ENCODE peak calls at places on chromosomes 13 and 19, in four cellular contexts. U, L, W and V are unnamed samples.

GRCh38 chr13:53743906-53744305 is 715.3 kb downstream of the OLFM4 start:
- DNase-seq in W (no peak), L (peak; percentile 18), U (no peak), V (no peak)

GRCh38 chr13:35923347-35923746 is 207.8 kb downstream of the DCLK1 start:
- DNase-seq in L (no peak), U (no peak), W (no peak), V (no peak)

GRCh38 chr19:7705387-7706187 is 3.7 kb upstream of the FCER2 start:
- DNase-seq in W (peak; percentile 71), U (peak; percentile 35), L (no peak), V (no peak)

GRCh38 chr13:67186985-67187569 is 43.1 kb downstream of the PCDH9 start:
- DNase-seq in W (no peak), U (no peak), L (peak; percentile 30), V (no peak)

GRCh38 chr13:104779311-104779710 is 1713.1 kb upstream of the SLC10A2 start:
- DNase-seq in U (no peak), L (peak; percentile 21), W (no peak), V (no peak)

GRCh38 chr13:91133941-91134772 is 213.3 kb upstream of the MIR17HG start:
- DNase-seq in U (no peak), W (peak; percentile 88), L (peak; percentile 60), V (peak; percentile 28)

GRCh38 chr19:50377051-50377441 is 789 bp downstream of the NR1H2 start:
- DNase-seq in U (peak; percentile 47), W (peak; percentile 82), L (no peak), V (peak; percentile 47)

GRCh38 chr19:47013041-47013517 is 6.6 kb upstream of the NPAS1 start:
- DNase-seq in U (peak; percentile 66), L (peak; percentile 86), W (peak; percentile 43), V (peak; percentile 85)

GRCh38 chr13:101631403-101631802 is 178.9 kb downstream of the ITGBL1 start:
- DNase-seq in U (no peak), L (no peak), W (no peak), V (no peak)

GRCh38 chr13:32033744-32034143 is 2.2 kb downstream of the FRY start:
- DNase-seq in U (no peak), W (no peak), L (no peak), V (no peak)

GRCh38 chr13:32246468-32246867 is 68.7 kb downstream of the ZAR1L start:
- DNase-seq in W (peak; percentile 59), L (peak; percentile 83), U (no peak), V (peak; percentile 62)

GRCh38 chr13:86402500-86402899 is 603.3 kb upstream of the SLITRK6 start:
- DNase-seq in L (no peak), W (no peak), U (no peak), V (no peak)

GRCh38 chr19:56900573-56901097 is 60.1 kb upstream of the PEG3 start:
- DNase-seq in W (no peak), L (no peak), U (no peak), V (no peak)

GRCh38 chr19:36488816-36489138 is 584 bp downstream of the ZNF566 start:
- DNase-seq in L (peak; percentile 18), W (peak; percentile 63), U (no peak), V (peak; percentile 47)

GRCh38 chr13:49357694-49358093 is 86.2 kb downstream of the CAB39L start:
- DNase-seq in W (no peak), L (no peak), U (no peak), V (no peak)

GRCh38 chr13:41465215-41465907 is 8.0 kb downstream of the RGCC start:
- DNase-seq in L (no peak), U (peak; percentile 79), W (peak; percentile 94), V (peak; percentile 81)

GRCh38 chr13:39259371-39259770 is 221.1 kb downstream of the NHLRC3 start:
- DNase-seq in L (no peak), W (no peak), U (no peak), V (peak; percentile 18)

GRCh38 chr19:6238643-6239281 is 41.0 kb downstream of the MLLT1 start:
- DNase-seq in U (no peak), W (no peak), L (no peak), V (no peak)

GRCh38 chr13:99991806-99992242 is 10.2 kb downstream of the ZIC2 start:
- DNase-seq in L (peak; percentile 83), W (no peak), U (no peak), V (no peak)

GRCh38 chr19:45767410-45767880 is 1.6 kb downstream of the SIX5 start:
- DNase-seq in L (peak; percentile 88), W (no peak), U (no peak), V (no peak)

GRCh38 chr19:11096210-11096841 is 7.1 kb downstream of the LDLR start:
- DNase-seq in W (no peak), L (no peak), U (peak; percentile 40), V (peak; percentile 56)

GRCh38 chr19:40467007-40467565 is 285 bp downstream of the SPTBN4 start:
- DNase-seq in U (no peak), L (peak; percentile 53), W (no peak), V (peak; percentile 50)

GRCh38 chr19:40626918-40627317 is 25.7 kb downstream of the LTBP4 start:
- DNase-seq in W (no peak), L (no peak), U (no peak), V (no peak)

GRCh38 chr19:5961969-5962945 is 15.7 kb downstream of the RANBP3 start:
- DNase-seq in U (peak; percentile 58), L (no peak), W (peak; percentile 31), V (no peak)

GRCh38 chr13:113976711-113977684 is 3.1 kb upstream of the C13orf46 start:
- DNase-seq in L (no peak), U (no peak), W (no peak), V (no peak)

GRCh38 chr13:21616880-21617279 is 12.9 kb upstream of the MICU2 start:
- DNase-seq in L (peak; percentile 42), U (no peak), W (no peak), V (no peak)

GRCh38 chr19:6483235-6483634 is 1.6 kb upstream of the DENND1C start:
- DNase-seq in L (no peak), W (no peak), U (no peak), V (no peak)

GRCh38 chr19:10670876-10671804 is 17.0 kb downstream of the ILF3 start:
- DNase-seq in W (no peak), L (no peak), U (no peak), V (no peak)

GRCh38 chr13:111282425-111282824 is 38.0 kb upstream of the TEX29 start:
- DNase-seq in W (no peak), L (no peak), U (no peak), V (no peak)

GRCh38 chr13:99154064-99154463 is 46.6 kb upstream of the UBAC2 start:
- DNase-seq in L (no peak), U (no peak), W (no peak), V (no peak)

GRCh38 chr13:41645313-41645712 is 188.0 kb downstream of the RGCC start:
- DNase-seq in U (no peak), L (no peak), W (no peak), V (no peak)

GRCh38 chr19:29879655-29879974 is 62.4 kb upstream of the URI1 start:
- DNase-seq in W (no peak), U (no peak), L (no peak), V (no peak)

GRCh38 chr13:23321534-23322241 is 111.8 kb downstream of the SACS start:
- DNase-seq in U (no peak), L (no peak), W (no peak), V (peak; percentile 53)

DNA sequence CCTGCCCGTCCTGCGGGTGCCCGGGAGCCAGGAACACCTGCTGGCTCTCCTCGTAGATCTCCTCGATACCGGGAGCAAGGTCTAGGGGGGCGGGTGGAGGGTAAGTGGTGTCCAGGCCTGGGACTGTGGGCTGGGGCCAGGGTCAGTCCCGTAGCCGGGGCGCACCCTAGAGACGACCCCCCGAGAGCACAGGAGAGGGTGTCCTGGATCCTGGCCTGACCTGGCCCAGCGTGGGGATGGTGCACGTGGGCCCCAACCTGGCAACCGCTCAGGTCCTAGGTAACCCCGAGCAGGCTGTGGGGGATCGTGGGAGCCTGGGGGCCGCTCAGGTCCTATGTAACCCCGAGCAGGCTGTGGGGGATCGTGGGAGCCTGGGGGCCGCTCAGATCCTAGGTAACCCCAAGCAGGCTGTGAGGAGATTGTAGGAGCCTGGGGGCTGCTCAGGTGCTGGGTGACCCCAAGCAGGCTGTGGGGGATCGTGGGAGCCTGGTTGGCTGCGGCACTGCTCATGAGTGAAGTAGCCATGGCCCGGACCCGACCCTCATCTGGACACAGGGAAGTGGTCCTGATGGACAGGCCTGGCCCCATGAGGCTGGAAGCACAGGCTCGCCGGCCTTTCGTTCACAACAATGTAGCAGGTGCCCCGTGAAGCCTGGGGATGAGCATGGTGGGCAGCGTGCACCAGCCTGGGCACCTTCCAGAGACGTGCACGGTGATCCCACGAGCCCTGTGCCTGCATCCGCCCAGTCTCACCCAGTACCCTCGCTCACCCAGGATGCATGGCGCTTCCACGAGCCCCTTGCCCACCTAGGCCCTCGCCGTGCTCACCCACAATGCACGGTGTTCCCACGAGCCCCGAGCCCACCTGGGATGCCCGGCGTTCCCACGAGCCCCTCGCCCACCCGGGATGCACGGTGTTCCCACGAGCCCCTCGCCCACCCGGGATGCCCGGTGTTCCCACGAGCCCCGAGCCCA is 6.2 kb downstream of the GPX4 start:
- DNase-seq in W (no peak), U (no peak), L (no peak), V (no peak)
- TF ChIP-seq CTCF in W (no peak), U (no peak), L (no peak), V (no peak)

GRCh38 chr13:55999709-56000108 is 1141.0 kb upstream of the PRR20A start:
- DNase-seq in L (peak; percentile 46), W (no peak), U (no peak), V (no peak)
- TF ChIP-seq CTCF in L (peak; percentile 56), W (peak; percentile 14), U (no peak), V (no peak)

GRCh38 chr19:18587561-18587960 is 1.0 kb upstream of the REX1BD start:
- DNase-seq in L (no peak), U (no peak), W (no peak), V (no peak)

GRCh38 chr19:18587962-18588610 is 512 bp upstream of the REX1BD start:
- DNase-seq in L (no peak), U (no peak), W (no peak), V (no peak)

GRCh38 chr19:18588611-18589379 is at the start of gene REX1BD:
- DNase-seq in U (peak; percentile 78), L (peak; percentile 92), W (peak; percentile 94), V (peak; percentile 88)

GRCh38 chr19:18590273-18591272 is 2.0 kb downstream of the REX1BD start:
- DNase-seq in W (no peak), U (no peak), L (peak; percentile 98), V (no peak)

DNA sequence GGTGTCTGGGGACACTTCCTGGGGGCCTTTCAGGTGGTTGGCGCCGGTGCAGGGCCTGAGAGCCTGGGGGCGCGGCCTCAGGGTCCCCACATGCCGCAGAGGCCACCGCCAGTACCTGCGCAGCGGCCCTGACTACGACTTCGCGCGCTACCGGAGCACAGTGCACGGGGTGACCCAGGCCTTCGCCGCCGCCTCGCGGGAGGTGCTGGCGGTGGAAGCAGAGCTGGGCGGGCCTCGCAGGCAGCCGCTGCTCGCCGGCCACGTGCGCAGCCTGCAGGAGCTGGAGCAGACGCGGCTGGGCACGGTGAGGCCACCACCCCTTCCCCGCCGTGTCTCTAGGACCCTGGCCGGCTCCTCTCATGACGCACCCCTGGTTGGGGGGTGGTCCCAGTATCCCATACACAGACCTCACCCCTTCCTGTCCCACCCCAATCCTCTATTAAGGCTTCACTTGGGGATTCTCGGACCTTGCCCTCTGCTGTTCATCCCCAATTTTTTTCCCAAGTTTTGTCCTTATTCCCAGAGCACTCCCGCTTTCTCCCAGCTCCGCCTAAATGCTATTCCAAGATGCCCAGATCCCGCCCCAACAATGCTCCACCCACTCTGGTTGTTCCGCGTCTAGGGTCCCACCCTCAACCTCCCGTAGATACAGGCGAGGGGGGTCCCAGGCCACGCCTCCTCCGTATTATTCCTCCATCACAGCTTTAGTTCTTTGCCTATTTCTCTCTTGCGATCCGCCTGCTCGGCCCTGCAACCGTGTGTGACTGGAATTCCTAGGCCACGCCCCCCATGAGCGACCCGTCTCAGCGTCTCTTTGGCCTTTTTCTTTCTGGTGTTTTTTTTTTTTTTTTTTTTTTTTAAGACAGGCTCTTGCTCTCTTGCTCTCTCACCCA is 1.0 kb downstream of the REX1BD start:
- DNase-seq in U (peak; percentile 70), L (peak; percentile 90), W (peak; percentile 80), V (peak; percentile 82)
- TF ChIP-seq CTCF in U (no peak), L (peak; percentile 21), W (no peak), V (peak; percentile 32)

GRCh38 chr13:26132756-26133155 is 80.9 kb upstream of the SHISA2 start:
- DNase-seq in L (peak; percentile 10), U (no peak), W (no peak), V (no peak)
- TF ChIP-seq CTCF in L (peak; percentile 48), U (no peak), W (peak; percentile 59), V (no peak)